ENCODE peak calls at places on chromosomes 2 and 18, in ten cellular contexts. T is IMR-90; R is transverse colon; U is Right ventricle myocardium superior; A is stimulated activated CD4-positive, alpha-beta T cell treated with anti-CD3 and anti-CD28 coated beads, Interleukin-12 subunit alpha, Interleukin-12 subunit beta, amount 100 ng/mL, for 4 hours; V is neural crest cell; C is HFFc6; B is HuH-7.5; S is WERI-Rb-1; M is HuH-7. N is an unnamed sample.

GRCh38 chr2:188199716-188200128 is 92.0 kb upstream of the GULP1 start:
- DNase-seq in M (no peak), B (no peak), T (peak), S (no peak), U (no peak), C (peak), V (no peak), A (no peak), R (no peak), N (no peak)

GRCh38 chr2:69797836-69798465 is 31.5 kb upstream of the GMCL1 start:
- DNase-seq in V (no peak), M (peak), C (peak), A (no peak), S (no peak), B (no peak), U (no peak), T (no peak), R (no peak), N (no peak)

GRCh38 chr2:196426122-196426521 is 213.4 kb upstream of the CCDC150 start:
- DNase-seq in M (no peak), S (no peak), A (no peak), U (no peak), V (no peak), C (no peak), B (no peak), T (no peak), R (no peak), N (no peak)

GRCh38 chr2:99608092-99608491 is 118.3 kb upstream of the REV1 start:
- DNase-seq in V (no peak), T (no peak), S (no peak), B (no peak), C (no peak), U (no peak), R (no peak), M (no peak), A (no peak), N (no peak)

GRCh38 chr2:8528863-8529262 is 153.0 kb upstream of the ID2 start:
- DNase-seq in T (no peak), B (no peak), V (no peak), U (peak), M (no peak), S (no peak), A (no peak), R (no peak), C (no peak), N (no peak)

GRCh38 chr2:55038428-55038827 is 11.8 kb downstream of the RTN4 start:
- DNase-seq in B (no peak), C (no peak), U (no peak), T (no peak), V (no peak), A (no peak), R (no peak), S (no peak), M (no peak), N (no peak)

GRCh38 chr2:65073879-65074565 is 17.8 kb downstream of the CEP68 start:
- DNase-seq in T (no peak), U (no peak), M (no peak), R (no peak), B (no peak), A (no peak), C (no peak), S (no peak), V (no peak), N (no peak)

GRCh38 chr2:232588680-232589585 is 38.4 kb downstream of the EIF4E2 start:
- DNase-seq in R (peak), V (no peak), C (peak), U (peak), T (peak), A (no peak), S (no peak), M (no peak), B (no peak), N (no peak)

GRCh38 chr18:12352188-12352587 is 24.8 kb downstream of the AFG3L2 start:
- DNase-seq in C (no peak), R (no peak), V (no peak), U (no peak), T (no peak), B (no peak), S (no peak), M (no peak), A (no peak), N (no peak)

GRCh38 chr2:195343540-195343939 is 313.5 kb upstream of the SLC39A10 start:
- DNase-seq in A (no peak), T (no peak), M (no peak), R (no peak), U (no peak), C (no peak), S (no peak), V (no peak), B (no peak), N (no peak)

GRCh38 chr2:79994915-79995419 is 309.6 kb downstream of the LRRTM1 start:
- DNase-seq in C (peak), V (no peak), T (peak), A (no peak), S (no peak), M (no peak), R (no peak), U (no peak), B (no peak), N (no peak)

GRCh38 chr18:32026491-32027086 is 8.0 kb downstream of the RNF125 start:
- DNase-seq in A (no peak), R (no peak), U (no peak), T (no peak), V (no peak), S (no peak), M (no peak), B (no peak), C (no peak), N (no peak)

GRCh38 chr2:120100627-120101026 is 87.8 kb downstream of the EPB41L5 start:
- DNase-seq in R (no peak), T (no peak), U (no peak), V (no peak), C (no peak), B (no peak), A (no peak), S (no peak), M (no peak), N (no peak)

GRCh38 chr2:29765711-29766110 is 155.7 kb downstream of the ALK start:
- DNase-seq in V (no peak), R (no peak), B (no peak), U (no peak), S (no peak), A (no peak), C (no peak), T (peak), M (no peak), N (no peak)

GRCh38 chr2:7508220-7508943 is 591.2 kb downstream of the RNF144A start:
- DNase-seq in A (no peak), U (no peak), T (no peak), B (no peak), R (no peak), M (no peak), V (no peak), S (no peak), C (no peak), N (no peak)

GRCh38 chr2:96876036-96876810 is 6.3 kb upstream of the SEMA4C start:
- DNase-seq in B (no peak), T (peak), R (no peak), U (no peak), S (no peak), M (no peak), V (peak), A (no peak), C (no peak), N (no peak)

GRCh38 chr2:25341031-25341727 is 546 bp downstream of the DNMT3A start:
- DNase-seq in U (peak), T (no peak), B (peak), R (peak), C (no peak), V (no peak), A (peak), S (no peak), M (no peak), N (no peak)

GRCh38 chr2:144201868-144202468 is 318.0 kb downstream of the ZEB2 start:
- DNase-seq in T (peak), S (no peak), A (no peak), C (peak), R (no peak), M (no peak), V (no peak), U (no peak), B (no peak), N (no peak)

GRCh38 chr2:111883661-111884591 is at the start of gene ANAPC1:
- DNase-seq in A (peak), S (peak), V (peak), U (peak), T (peak), M (peak), B (peak), C (peak), R (peak), N (peak)

GRCh38 chr2:64426191-64426952 is 27.6 kb upstream of the LGALSL start:
- DNase-seq in U (no peak), V (no peak), B (no peak), A (no peak), C (no peak), T (peak), R (no peak), S (no peak), M (no peak), N (no peak)

GRCh38 chr2:121699421-121700328 is 37.0 kb downstream of the NIFK start:
- DNase-seq in A (peak), V (no peak), S (no peak), T (peak), C (peak), B (no peak), M (no peak), U (no peak), R (peak), N (no peak)

GRCh38 chr18:49016648-49017539 is 66.1 kb upstream of the SMAD7 start:
- DNase-seq in V (no peak), U (no peak), B (peak), M (peak), A (no peak), C (peak), T (peak), S (peak), R (peak), N (no peak)

GRCh38 chr2:241558532-241559488 is at the start of gene BOK:
- DNase-seq in T (peak), V (peak), A (peak), B (peak), M (peak), C (peak), S (peak), U (peak), R (peak), N (no peak)

GRCh38 chr2:78521938-78522337 is 503.6 kb upstream of the REG3G start:
- DNase-seq in U (no peak), S (no peak), T (no peak), B (no peak), M (no peak), V (no peak), C (no peak), R (no peak), A (no peak), N (no peak)

GRCh38 chr18:63994783-63995399 is 25.0 kb downstream of the SERPINB8 start:
- DNase-seq in A (peak), M (peak), V (peak), U (peak), T (peak), R (peak), S (peak), C (peak), B (peak), N (no peak)

GRCh38 chr2:19358242-19359020 is at the start of gene OSR1:
- DNase-seq in C (peak), T (peak), U (peak), V (peak), A (no peak), R (peak), B (peak), S (peak), M (peak), N (peak)

GRCh38 chr2:45353879-45354278 is 257.2 kb downstream of the SRBD1 start:
- DNase-seq in A (no peak), T (peak), R (no peak), C (peak), M (no peak), B (no peak), S (no peak), V (no peak), U (no peak), N (no peak)

GRCh38 chr2:150495993-150496627 is 8.6 kb upstream of the RND3 start:
- DNase-seq in C (peak), A (no peak), M (no peak), U (no peak), V (no peak), R (no peak), B (no peak), S (no peak), T (peak), N (no peak)

GRCh38 chr18:59631583-59632181 is 65.5 kb downstream of the CCBE1 start:
- DNase-seq in A (no peak), B (no peak), C (no peak), U (no peak), T (peak), M (peak), R (no peak), S (peak), V (peak), N (no peak)

GRCh38 chr2:209661286-209661685 is 110.3 kb upstream of the UNC80 start:
- DNase-seq in A (no peak), R (no peak), U (no peak), B (no peak), S (no peak), T (no peak), V (peak), C (no peak), M (no peak), N (no peak)

GRCh38 chr2:195477248-195477995 is 179.6 kb upstream of the SLC39A10 start:
- DNase-seq in A (no peak), C (peak), V (no peak), S (no peak), B (no peak), R (no peak), M (no peak), U (no peak), T (peak), N (no peak)

GRCh38 chr2:149164296-149164695 is 125.8 kb downstream of the LYPD6B start:
- DNase-seq in C (peak), S (no peak), U (no peak), B (no peak), T (no peak), V (no peak), M (no peak), A (no peak), R (no peak), N (no peak)

GRCh38 chr18:13558132-13558531 is 168.2 kb downstream of the FAM210A start:
- DNase-seq in M (peak), A (no peak), R (no peak), C (no peak), S (peak), B (peak), T (peak), V (peak), U (peak), N (no peak)

GRCh38 chr2:130288467-130289403 is 54.0 kb upstream of the IMP4 start:
- DNase-seq in R (no peak), U (no peak), A (no peak), S (no peak), T (no peak), V (no peak), M (no peak), B (no peak), C (no peak), N (no peak)

N was measured in NCI-H524 treated with DMSO at 0.1 percent for 48 hours.